ENCODE peak calls at places on chromosomes 12 and 14, in eight cellular contexts. Z, J, Y, M, B, A, I and Q are unnamed samples.

GRCh38 chr14:78254911-78255431 is 84.8 kb downstream of the NRXN3 start:
- DNase-seq in M (peak), Z (no peak), Y (no peak), J (no peak), B (no peak), I (no peak), A (peak), Q (no peak)

GRCh38 chr14:72986214-72986613 is 40.7 kb downstream of the ZFYVE1 start:
- DNase-seq in I (no peak), B (no peak), J (no peak), M (no peak), Y (no peak), A (no peak), Z (no peak), Q (no peak)

GRCh38 chr12:116276433-116277216 is 868 bp downstream of the MED13L start:
- DNase-seq in I (peak), M (peak), Z (peak), A (peak), B (peak), J (peak), Y (no peak), Q (no peak)

GRCh38 chr12:98559666-98560065 is 33.8 kb upstream of the SLC25A3 start:
- DNase-seq in M (no peak), I (no peak), Y (no peak), B (no peak), A (no peak), Z (no peak), J (no peak), Q (no peak)

GRCh38 chr14:24196071-24197061 is 1.1 kb upstream of the TM9SF1 start:
- DNase-seq in Y (no peak), Z (no peak), I (no peak), B (no peak), A (peak), M (peak), J (no peak), Q (no peak)

GRCh38 chr14:28754209-28754985 is 12.2 kb upstream of the FOXG1 start:
- DNase-seq in Z (no peak), B (peak), J (no peak), I (no peak), Y (no peak), M (peak), A (peak), Q (peak)

GRCh38 chr14:104109121-104109541 is 23.6 kb downstream of the ASPG start:
- DNase-seq in Z (no peak), Y (peak), A (no peak), I (no peak), M (no peak), J (no peak), B (no peak), Q (no peak)

GRCh38 chr12:122880155-122880605 is 15.7 kb downstream of the VPS37B start:
- DNase-seq in B (no peak), M (no peak), Z (no peak), A (no peak), I (no peak), J (no peak), Y (no peak), Q (no peak)

GRCh38 chr12:21305666-21306065 is 29.1 kb downstream of the SLCO1A2 start:
- DNase-seq in M (no peak), Z (no peak), I (no peak), A (no peak), Y (no peak), J (no peak), B (no peak), Q (no peak)

GRCh38 chr14:101351769-101352168 is 209.5 kb upstream of the DIO3 start:
- DNase-seq in Y (no peak), A (no peak), I (no peak), M (no peak), B (no peak), J (no peak), Z (no peak), Q (no peak)

GRCh38 chr12:91183565-91183964 is 948 bp upstream of the DCN start:
- DNase-seq in Z (no peak), B (no peak), J (no peak), M (no peak), I (no peak), Y (no peak), A (no peak), Q (no peak)

GRCh38 chr12:85993746-85994145 is 119.7 kb downstream of the NTS start:
- DNase-seq in Z (no peak), J (no peak), A (no peak), I (no peak), B (no peak), M (no peak), Y (no peak), Q (no peak)

GRCh38 chr12:32535260-32535999 is 136.1 kb downstream of the FGD4 start:
- DNase-seq in B (peak), J (peak), M (peak), Y (no peak), Z (peak), A (peak), I (no peak), Q (no peak)

GRCh38 chr14:70780396-70781075 is 28.8 kb downstream of the MAP3K9 start:
- DNase-seq in J (no peak), A (no peak), I (no peak), Z (peak), M (no peak), B (no peak), Y (no peak), Q (peak)

GRCh38 chr12:106173442-106173841 is 34.7 kb upstream of the NUAK1 start:
- DNase-seq in A (no peak), Z (no peak), J (no peak), M (peak), I (no peak), B (no peak), Y (no peak), Q (no peak)

GRCh38 chr12:106174876-106175275 is 36.1 kb upstream of the NUAK1 start:
- DNase-seq in A (no peak), Z (no peak), I (no peak), M (no peak), J (no peak), Y (no peak), B (no peak), Q (no peak)

GRCh38 chr12:106170285-106170684 is 31.5 kb upstream of the NUAK1 start:
- DNase-seq in Y (no peak), A (peak), M (peak), I (no peak), J (no peak), B (no peak), Z (no peak), Q (no peak)

DNA sequence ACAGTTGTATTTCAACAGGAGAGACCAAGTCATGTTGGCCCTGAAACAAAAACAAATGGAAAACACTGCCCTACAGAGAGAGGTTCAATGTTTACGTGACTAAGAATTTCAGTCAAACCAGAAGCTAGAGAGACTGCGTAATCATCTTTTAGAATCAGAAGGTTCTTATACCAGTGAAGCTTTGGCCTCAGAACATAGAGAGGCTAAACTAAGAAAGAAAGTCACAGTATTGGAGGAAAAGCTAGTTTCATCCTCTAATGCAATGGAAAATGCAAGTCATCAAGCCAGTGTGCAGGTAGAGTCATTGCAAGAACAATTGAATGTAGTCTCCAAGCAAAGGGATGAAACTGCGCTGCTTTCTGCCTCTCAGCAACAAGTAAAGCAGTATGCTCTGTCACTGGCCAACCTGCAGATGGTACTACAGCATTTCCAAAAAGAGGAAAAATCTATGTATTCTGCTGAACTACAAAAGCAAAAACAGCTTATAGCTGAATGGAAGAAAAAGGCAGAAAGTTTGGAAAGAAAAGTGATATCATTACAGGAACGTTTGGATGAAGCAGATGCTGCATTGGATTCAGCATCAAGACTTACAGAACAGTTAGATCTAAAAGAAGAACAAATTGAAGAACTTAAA is 32.5 kb upstream of the NUAK1 start:
- DNase-seq in Z (no peak), A (peak), J (no peak), B (no peak), I (no peak), M (peak), Y (no peak), Q (no peak)
- TF ChIP-seq CTCF in Z (no peak), A (peak), J (no peak), B (no peak), I (peak), M (no peak), Y (peak), Q (no peak)

GRCh38 chr14:51242545-51243490 is 2.8 kb downstream of the TMX1 start:
- DNase-seq in M (no peak), Y (no peak), J (no peak), I (no peak), Z (no peak), B (no peak), A (no peak), Q (no peak)
- TF ChIP-seq CTCF in M (no peak), Y (no peak), J (no peak), I (peak), Z (no peak), B (no peak), A (no peak), Q (peak)

GRCh38 chr12:68901145-68901544 is 31.8 kb downstream of the CPM start:
- DNase-seq in A (no peak), I (no peak), Y (no peak), Z (no peak), M (no peak), J (no peak), B (no peak), Q (no peak)

GRCh38 chr12:68896881-68897540 is 36.0 kb downstream of the CPM start:
- DNase-seq in I (no peak), Y (no peak), M (no peak), B (no peak), Z (no peak), A (no peak), J (no peak), Q (no peak)

GRCh38 chr12:68901551-68901950 is 31.4 kb downstream of the CPM start:
- DNase-seq in J (no peak), Y (no peak), I (no peak), M (no peak), B (no peak), Z (no peak), A (no peak), Q (no peak)

GRCh38 chr12:68900241-68900640 is 32.7 kb downstream of the CPM start:
- DNase-seq in B (no peak), Z (no peak), A (no peak), M (no peak), Y (no peak), I (no peak), J (no peak), Q (no peak)

DNA sequence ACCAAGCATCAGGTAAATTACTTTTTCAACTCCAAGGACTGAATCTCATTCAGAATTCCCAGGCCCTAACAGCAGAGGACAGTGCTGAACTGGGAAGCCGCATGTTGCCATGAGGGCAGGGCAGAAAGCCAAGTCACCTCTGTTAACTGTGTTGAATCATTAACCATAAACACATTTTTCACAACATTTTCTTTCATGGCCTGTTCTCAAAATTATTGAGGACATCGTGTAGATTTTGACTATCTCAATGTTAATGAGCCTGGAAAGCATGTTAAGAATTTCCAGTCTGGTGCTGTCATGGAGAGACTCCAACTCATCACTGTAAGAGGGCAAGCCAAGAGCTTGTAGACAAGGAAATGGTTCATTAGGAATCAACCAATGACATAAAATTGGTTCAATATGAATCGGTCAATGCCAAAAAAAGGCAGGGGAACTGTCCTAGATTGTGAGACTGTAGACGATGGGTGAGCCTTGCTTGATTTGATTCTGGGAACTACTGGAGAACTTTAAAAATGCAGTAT is 33.7 kb downstream of the CPM start:
- DNase-seq in J (no peak), A (peak), B (no peak), Z (no peak), M (no peak), Y (no peak), I (no peak), Q (no peak)
- TF ChIP-seq CTCF in J (no peak), A (peak), B (no peak), Z (peak), M (no peak), Y (peak), I (no peak), Q (no peak)

GRCh38 chr12:53953831-53954693 is 641 bp upstream of the HOXC12 start:
- DNase-seq in M (no peak), I (no peak), Y (no peak), Z (no peak), B (no peak), J (no peak), A (no peak), Q (no peak)

GRCh38 chr12:53952871-53953734 is 1.6 kb upstream of the HOXC12 start:
- DNase-seq in Z (no peak), I (no peak), B (no peak), M (no peak), J (no peak), Y (no peak), A (no peak), Q (no peak)

GRCh38 chr12:53951577-53952334 is 2.9 kb upstream of the HOXC12 start:
- DNase-seq in A (no peak), J (no peak), B (no peak), Y (no peak), M (no peak), I (no peak), Z (no peak), Q (no peak)

GRCh38 chr12:53950789-53951576 is 3.7 kb upstream of the HOXC12 start:
- DNase-seq in M (no peak), B (no peak), I (no peak), Z (no peak), J (no peak), A (no peak), Y (no peak), Q (no peak)

DNA sequence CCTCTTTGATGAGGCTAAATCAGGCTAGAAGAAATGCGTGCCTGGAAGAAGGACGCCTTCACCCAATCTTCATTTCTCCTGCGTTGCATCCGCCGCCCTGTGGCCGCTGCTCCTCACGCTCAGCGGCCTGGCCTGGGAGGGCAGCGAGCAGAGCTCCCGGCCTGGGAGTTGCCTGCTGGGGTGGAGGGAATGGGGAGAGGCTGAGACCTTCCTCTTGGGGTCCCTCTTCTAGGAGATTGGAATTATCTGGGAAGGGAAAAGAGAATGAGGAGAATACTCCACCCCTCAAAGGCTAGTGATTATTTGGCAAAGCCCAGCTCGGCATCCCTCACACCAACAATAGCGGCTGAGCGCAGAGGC is 2.4 kb upstream of the HOXC12 start:
- DNase-seq in M (no peak), Z (no peak), A (no peak), Y (no peak), I (no peak), B (no peak), J (no peak), Q (no peak)
- TF ChIP-seq CTCF in M (no peak), Z (no peak), A (no peak), Y (peak), I (no peak), B (no peak), J (no peak), Q (no peak)